ENCODE peak calls at places on chromosomes 5 and 9, in ten cellular contexts. U, I, C, S, N, B, H, W, O and Q are unnamed samples.

GRCh38 chr5:67455987-67456386 is 259.4 kb upstream of the CD180 start:
- DNase-seq in I (no peak), S (no peak), C (no peak), B (no peak), N (no peak), W (no peak), H (no peak), U (no peak), O (no peak), Q (no peak)

GRCh38 chr5:23483090-23483489 is 24.3 kb upstream of the PRDM9 start:
- DNase-seq in N (no peak), H (no peak), S (no peak), C (no peak), I (no peak), O (no peak), U (peak), W (no peak), B (no peak), Q (no peak)

GRCh38 chr5:61625682-61626620 is 293.9 kb downstream of the ZSWIM6 start:
- DNase-seq in I (peak), U (peak), W (peak), S (peak), C (peak), N (peak), O (peak), B (peak), H (no peak), Q (no peak)

GRCh38 chr5:43313854-43314457 is 744 bp upstream of the HMGCS1 start:
- DNase-seq in C (no peak), H (no peak), N (no peak), S (peak), U (peak), I (no peak), O (peak), W (peak), B (no peak), Q (no peak)

GRCh38 chr9:127734247-127734746 is 797 bp downstream of the TOR2A start:
- DNase-seq in W (peak), B (no peak), C (no peak), N (no peak), O (no peak), I (no peak), U (no peak), S (no peak), H (no peak), Q (no peak)

GRCh38 chr9:108117775-108118174 is 628.2 kb upstream of the KLF4 start:
- DNase-seq in U (no peak), W (no peak), B (no peak), C (no peak), O (peak), I (no peak), N (no peak), S (no peak), H (no peak), Q (no peak)

GRCh38 chr9:97318433-97318832 is 11.0 kb downstream of the CCDC180 start:
- DNase-seq in I (no peak), W (no peak), U (no peak), S (no peak), H (no peak), B (no peak), N (no peak), O (no peak), C (no peak), Q (no peak)

GRCh38 chr9:114737118-114737517 is 55.1 kb upstream of the TEX48 start:
- DNase-seq in B (no peak), N (no peak), W (no peak), I (no peak), O (no peak), H (no peak), C (no peak), S (no peak), U (no peak), Q (no peak)

GRCh38 chr5:167261309-167262100 is 1029.9 kb upstream of the WWC1 start:
- DNase-seq in S (no peak), U (peak), C (no peak), N (no peak), I (no peak), W (no peak), H (no peak), O (peak), B (no peak), Q (no peak)

GRCh38 chr5:107808671-107809137 is 138.0 kb upstream of the EFNA5 start:
- DNase-seq in C (no peak), B (peak), O (no peak), W (no peak), H (no peak), N (no peak), I (no peak), U (no peak), S (no peak), Q (no peak)

GRCh38 chr9:82808478-82808877 is 254.5 kb downstream of the RASEF start:
- DNase-seq in B (no peak), H (no peak), O (no peak), W (no peak), U (no peak), C (no peak), I (no peak), N (no peak), S (no peak), Q (no peak)

GRCh38 chr5:138725153-138725884 is 27.9 kb upstream of the CTNNA1 start:
- DNase-seq in S (peak), W (no peak), I (peak), N (peak), U (peak), O (peak), H (no peak), C (peak), B (peak), Q (no peak)

GRCh38 chr5:66661149-66661548 is 65.0 kb downstream of the MAST4 start:
- DNase-seq in W (peak), H (no peak), S (no peak), O (no peak), U (no peak), C (peak), I (no peak), B (no peak), N (peak), Q (no peak)

GRCh38 chr9:37952731-37953130 is 48.8 kb upstream of the SLC25A51 start:
- DNase-seq in S (no peak), W (no peak), B (no peak), I (peak), H (no peak), U (peak), N (peak), O (no peak), C (no peak), Q (peak)

GRCh38 chr9:78031271-78031825 is at the start of gene GNAQ:
- DNase-seq in I (peak), S (no peak), N (no peak), O (peak), H (peak), B (peak), C (peak), W (peak), U (no peak), Q (no peak)

GRCh38 chr5:125149503-125149902 is 403.1 kb upstream of the ZNF608 start:
- DNase-seq in O (no peak), U (no peak), I (no peak), W (no peak), S (no peak), H (no peak), B (no peak), C (no peak), N (no peak), Q (no peak)

GRCh38 chr5:73447234-73448071 is 1.1 kb downstream of the FOXD1 start:
- DNase-seq in H (no peak), O (peak), W (no peak), I (no peak), C (peak), B (no peak), U (peak), S (peak), N (no peak), Q (no peak)

GRCh38 chr5:144227363-144227762 is 56.7 kb downstream of the KCTD16 start:
- DNase-seq in C (no peak), U (no peak), W (no peak), S (no peak), H (no peak), B (no peak), O (no peak), N (no peak), I (no peak), Q (no peak)

GRCh38 chr5:111107371-111107770 is 15.2 kb downstream of the WDR36 start:
- DNase-seq in W (no peak), B (no peak), I (no peak), N (no peak), C (no peak), U (no peak), O (no peak), S (no peak), H (no peak), Q (no peak)

GRCh38 chr9:114893622-114894021 is 36.8 kb downstream of the TNFSF8 start:
- DNase-seq in B (no peak), H (no peak), U (no peak), I (no peak), W (no peak), N (peak), S (no peak), O (no peak), C (no peak), Q (no peak)

GRCh38 chr5:130912088-130912487 is 253.0 kb downstream of the HINT1 start:
- DNase-seq in B (no peak), W (no peak), I (no peak), O (peak), N (no peak), C (no peak), S (no peak), H (no peak), U (peak), Q (no peak)

GRCh38 chr5:150621301-150621700 is 19.2 kb upstream of the SYNPO start:
- DNase-seq in H (no peak), C (no peak), S (no peak), O (peak), U (no peak), W (no peak), B (no peak), N (no peak), I (no peak), Q (no peak)

GRCh38 chr5:141560725-141561483 is 57.9 kb downstream of the DIAPH1 start:
- DNase-seq in S (no peak), C (peak), N (peak), B (peak), O (peak), U (peak), W (peak), I (peak), H (no peak), Q (peak)

GRCh38 chr9:135797507-135798302 is 95.7 kb downstream of the KCNT1 start:
- DNase-seq in S (no peak), N (peak), H (no peak), I (no peak), C (no peak), B (peak), U (peak), O (peak), W (no peak), Q (no peak)

GRCh38 chr9:4299006-4299795 is 667 bp downstream of the GLIS3 start:
- DNase-seq in C (peak), B (peak), O (peak), W (peak), S (peak), N (peak), I (no peak), U (peak), H (no peak), Q (no peak)

GRCh38 chr5:87877495-87877894 is 391.1 kb downstream of the TMEM161B start:
- DNase-seq in U (no peak), I (no peak), C (no peak), N (no peak), O (no peak), W (no peak), S (no peak), H (no peak), B (no peak), Q (no peak)

GRCh38 chr9:69471433-69471832 is 146.4 kb downstream of the ENTREP1 start:
- DNase-seq in I (no peak), O (no peak), U (peak), W (no peak), N (no peak), C (no peak), S (no peak), B (no peak), H (no peak), Q (no peak)

GRCh38 chr9:113652355-113653152 is 189.0 kb downstream of the RGS3 start:
- DNase-seq in H (no peak), S (no peak), N (no peak), O (no peak), B (no peak), I (no peak), U (no peak), C (no peak), W (no peak), Q (no peak)

GRCh38 chr5:99644822-99645221 is 716.0 kb upstream of the CHD1 start:
- DNase-seq in O (no peak), B (no peak), N (no peak), U (no peak), H (no peak), S (no peak), W (no peak), I (no peak), C (no peak), Q (no peak)

GRCh38 chr5:67577424-67577823 is 380.8 kb upstream of the CD180 start:
- DNase-seq in O (peak), W (no peak), C (no peak), B (no peak), H (no peak), I (no peak), N (peak), U (no peak), S (no peak), Q (no peak)

GRCh38 chr9:6687180-6687579 is 41.7 kb upstream of the GLDC start:
- DNase-seq in C (no peak), I (no peak), W (no peak), H (no peak), O (no peak), S (no peak), N (no peak), B (no peak), U (no peak), Q (no peak)

GRCh38 chr9:6692433-6692832 is 46.9 kb upstream of the GLDC start:
- DNase-seq in C (no peak), B (no peak), S (no peak), H (no peak), O (no peak), N (no peak), W (no peak), I (no peak), U (no peak), Q (no peak)

GRCh38 chr9:6686396-6686795 is 40.9 kb upstream of the GLDC start:
- DNase-seq in N (no peak), O (no peak), C (no peak), S (no peak), U (peak), H (no peak), B (no peak), W (no peak), I (no peak), Q (no peak)

GRCh38 chr9:6692891-6693361 is 47.4 kb upstream of the GLDC start:
- DNase-seq in S (no peak), N (no peak), H (no peak), U (no peak), I (no peak), C (no peak), W (no peak), B (no peak), O (no peak), Q (no peak)

GRCh38 chr9:6689893-6690634 is 44.5 kb upstream of the GLDC start:
- DNase-seq in I (no peak), O (no peak), B (no peak), W (no peak), N (no peak), S (no peak), U (no peak), C (no peak), H (no peak), Q (no peak)
- H3K4me3 ChIP-seq in I (no peak), O (no peak), B (no peak), W (no peak), N (no peak), S (no peak), U (no peak), C (no peak), H (no peak), Q (no peak)

GRCh38 chr9:87338075-87338989 is 159.3 kb upstream of the DAPK1 start:
- DNase-seq in N (no peak), U (no peak), W (no peak), I (no peak), H (no peak), O (no peak), S (no peak), C (no peak), B (no peak), Q (no peak)
- H3K4me3 ChIP-seq in N (no peak), U (peak), W (no peak), I (no peak), H (no peak), O (peak), S (no peak), C (no peak), B (no peak), Q (no peak)

GRCh38 chr9:99040911-99041582 is 63.9 kb upstream of the TGFBR1 start:
- DNase-seq in C (no peak), U (peak), I (no peak), H (no peak), B (no peak), O (peak), S (no peak), N (peak), W (no peak), Q (peak)
- H3K4me3 ChIP-seq in C (no peak), U (no peak), I (no peak), H (no peak), B (no peak), O (no peak), S (no peak), N (no peak), W (no peak), Q (no peak)

GRCh38 chr9:95510610-95511231 is 6.0 kb downstream of the PTCH1 start:
- DNase-seq in O (peak), H (peak), W (peak), U (peak), I (peak), S (peak), N (peak), C (peak), B (peak), Q (peak)

GRCh38 chr9:95512751-95513120 is 4.0 kb downstream of the PTCH1 start:
- DNase-seq in S (no peak), W (no peak), N (no peak), O (no peak), I (no peak), C (no peak), H (no peak), U (no peak), B (no peak), Q (no peak)

GRCh38 chr9:95509851-95510529 is 6.8 kb downstream of the PTCH1 start:
- DNase-seq in U (no peak), B (no peak), I (no peak), H (no peak), C (peak), N (no peak), W (peak), S (peak), O (peak), Q (no peak)

GRCh38 chr9:95511952-95512750 is 4.6 kb downstream of the PTCH1 start:
- DNase-seq in C (no peak), U (no peak), I (no peak), W (no peak), N (peak), B (no peak), H (no peak), O (peak), S (no peak), Q (no peak)

DNA sequence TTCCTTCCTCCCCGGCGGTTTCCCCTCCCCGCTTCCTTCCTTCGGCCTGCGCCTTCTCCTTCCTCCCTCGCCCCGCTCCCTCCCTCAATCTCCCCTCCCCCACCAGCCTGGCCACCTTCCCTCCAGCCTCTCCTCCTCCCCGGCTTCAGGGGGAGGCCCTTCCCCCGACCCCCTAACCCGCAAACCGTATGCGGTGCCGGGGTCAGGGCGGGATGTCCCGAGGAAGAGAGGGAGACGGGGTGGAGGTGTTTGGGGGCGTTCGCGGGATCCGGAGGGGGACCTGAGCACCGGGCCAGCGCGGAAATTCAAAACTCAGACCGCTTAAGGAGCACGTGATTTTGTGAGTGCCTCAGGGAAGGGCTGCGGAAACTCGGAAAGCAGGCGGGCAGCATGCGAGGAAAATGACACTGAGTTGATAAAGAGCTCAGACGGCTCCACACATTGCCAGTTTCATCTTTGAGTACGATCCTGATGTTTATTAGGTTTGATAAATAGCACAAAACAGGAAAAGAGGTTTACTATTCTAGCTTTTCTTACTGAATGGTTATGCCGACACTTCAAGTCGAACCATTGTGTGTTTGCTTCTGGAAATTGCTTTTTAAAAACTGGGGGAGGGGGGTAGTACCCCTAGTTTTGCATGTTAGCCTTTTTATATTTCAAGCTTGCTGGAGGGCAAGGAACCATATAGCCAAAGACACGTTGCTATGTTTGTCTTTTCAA is 5.4 kb downstream of the PTCH1 start:
- DNase-seq in I (no peak), C (peak), B (no peak), S (peak), O (peak), N (peak), W (peak), H (peak), U (peak), Q (no peak)
- H3K4me3 ChIP-seq in I (peak), C (peak), B (peak), S (peak), O (peak), N (peak), W (peak), H (peak), U (peak), Q (peak)

GRCh38 chr9:134752476-134752875 is 110.9 kb downstream of the COL5A1 start:
- DNase-seq in H (no peak), U (no peak), W (no peak), B (no peak), I (no peak), O (no peak), S (no peak), N (no peak), C (no peak), Q (no peak)
- H3K4me3 ChIP-seq in H (no peak), U (no peak), W (no peak), B (no peak), I (no peak), O (no peak), S (no peak), N (no peak), C (no peak), Q (no peak)

GRCh38 chr5:177301503-177302165 is 1.9 kb downstream of the RAB24 start:
- DNase-seq in U (no peak), S (peak), H (no peak), W (no peak), B (no peak), O (no peak), C (peak), N (no peak), I (no peak), Q (no peak)
- H3K4me3 ChIP-seq in U (no peak), S (peak), H (no peak), W (no peak), B (no peak), O (no peak), C (no peak), N (no peak), I (peak), Q (no peak)

DNA sequence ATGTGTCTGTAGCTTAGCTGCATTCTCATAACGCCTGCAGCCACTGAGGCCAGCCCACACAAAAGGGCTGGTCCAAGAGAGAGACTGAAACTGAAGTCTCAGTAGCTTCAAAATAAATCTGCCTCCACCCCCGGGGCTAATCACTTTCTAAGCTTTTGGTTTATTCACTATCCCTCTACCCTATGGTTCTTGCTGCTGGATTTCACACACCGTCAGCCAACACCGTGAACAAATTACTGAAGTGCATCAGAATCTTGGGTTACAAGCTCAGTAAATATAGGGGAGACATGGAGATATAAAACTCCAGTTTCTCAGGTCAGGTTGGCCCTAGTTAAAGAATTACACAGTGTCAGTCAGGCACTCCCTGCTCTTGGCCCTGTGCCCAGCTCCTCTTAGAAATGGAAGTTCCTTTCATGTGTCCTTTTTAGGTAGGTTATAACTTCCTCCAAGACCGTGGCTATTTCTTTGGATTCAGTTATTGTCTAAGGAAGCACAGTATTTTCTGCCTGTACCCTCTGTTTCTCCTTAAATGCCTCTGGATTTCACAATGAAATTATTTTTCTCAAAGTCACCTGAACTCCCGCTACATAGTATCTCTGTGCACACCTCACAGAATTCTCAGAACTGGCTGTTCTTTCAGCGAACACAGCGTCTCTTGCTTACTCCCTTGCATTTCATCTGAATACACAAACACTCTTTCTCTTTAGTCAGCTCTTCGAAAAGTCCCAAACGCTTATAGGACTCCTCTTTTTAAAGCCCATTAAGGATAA is 112.5 kb downstream of the FAM174A start:
- DNase-seq in H (no peak), W (peak), S (peak), N (no peak), O (peak), I (no peak), U (peak), B (no peak), C (peak), Q (no peak)
- H3K4me3 ChIP-seq in H (peak), W (no peak), S (no peak), N (no peak), O (no peak), I (no peak), U (no peak), B (no peak), C (no peak), Q (no peak)